ENCODE peak calls at places on chromosomes 16 and 17, in nine cellular contexts. B is prostate gland; V is hepatocyte; I is tibial nerve; R is uterus; N is spleen; K is cardiac muscle cell; E is GM23248; M is CD4-positive, alpha-beta memory T cell. Q is an unnamed sample. For H3K9me3, the result is how much of the 10 kb centered on the place peaks cover.

GRCh38 chr17:41678411-41678906 is 10.2 kb upstream of the EIF1 start:
- DNase-seq in N (no peak), E (no peak), K (no peak), M (no peak), I (no peak), B (no peak), R (no peak), V (no peak), Q (no peak)

GRCh38 chr17:12522743-12523181 is 142.9 kb upstream of the MYOCD start:
- DNase-seq in B (peak), V (peak), E (peak), N (no peak), K (peak), M (no peak), R (no peak), I (no peak), Q (no peak)

GRCh38 chr17:78131172-78132085 is 858 bp downstream of the TMC8 start:
- DNase-seq in E (peak), I (no peak), V (no peak), B (no peak), K (no peak), N (peak), M (peak), R (no peak), Q (no peak)

GRCh38 chr16:67767953-67768352 is 38.4 kb downstream of the RANBP10 start:
- DNase-seq in K (peak), B (no peak), N (no peak), R (no peak), E (peak), M (no peak), I (no peak), V (peak), Q (no peak)

GRCh38 chr17:61478026-61478789 is 26.0 kb downstream of the TBX4 start:
- DNase-seq in K (no peak), R (no peak), N (peak), B (no peak), V (no peak), E (peak), M (no peak), I (no peak), Q (no peak)

GRCh38 chr17:78658281-78658785 is 81.1 kb upstream of the DNAH17 start:
- DNase-seq in K (no peak), I (no peak), N (peak), R (no peak), B (no peak), M (no peak), E (peak), V (no peak), Q (no peak)

GRCh38 chr16:66255647-66256046 is 110.8 kb upstream of the CDH5 start:
- DNase-seq in N (no peak), I (no peak), M (no peak), V (no peak), E (no peak), K (no peak), B (no peak), R (no peak), Q (peak)

GRCh38 chr16:16122264-16122663 is 101.0 kb downstream of the ABCC6 start:
- DNase-seq in E (no peak), R (no peak), I (no peak), V (no peak), B (no peak), K (no peak), N (no peak), M (no peak), Q (no peak)

GRCh38 chr16:55225972-55226542 is 97.9 kb upstream of the IRX6 start:
- DNase-seq in N (no peak), I (no peak), E (no peak), B (no peak), K (no peak), R (no peak), M (no peak), V (no peak), Q (no peak)

GRCh38 chr17:17781591-17782424 is 55.0 kb downstream of the SREBF1 start:
- DNase-seq in M (peak), I (peak), B (peak), V (peak), R (peak), E (peak), N (no peak), K (peak), Q (peak)

GRCh38 chr16:26992661-26993365 is 73.9 kb upstream of the C16orf82 start:
- DNase-seq in R (no peak), V (peak), I (no peak), E (no peak), M (no peak), N (no peak), K (no peak), B (no peak), Q (peak)

GRCh38 chr17:3667366-3668278 is 756 bp downstream of the TAX1BP3 start:
- DNase-seq in B (peak), I (peak), K (peak), N (peak), E (peak), V (peak), M (no peak), R (peak), Q (peak)

GRCh38 chr17:80807882-80808281 is 183.8 kb upstream of the CHMP6 start:
- DNase-seq in R (no peak), K (no peak), N (no peak), E (no peak), I (no peak), V (no peak), B (no peak), M (no peak), Q (no peak)

GRCh38 chr17:78375401-78376079 is 2.9 kb upstream of the PGS1 start:
- DNase-seq in K (peak), V (peak), N (peak), E (peak), R (no peak), B (no peak), I (no peak), M (no peak), Q (no peak)

GRCh38 chr16:57906385-57907316 is 64.3 kb downstream of the CNGB1 start:
- DNase-seq in B (no peak), E (peak), I (no peak), R (no peak), V (no peak), K (no peak), M (peak), N (no peak), Q (no peak)

GRCh38 chr16:4315185-4316102 is at the start of gene GLIS2:
- DNase-seq in N (peak), R (peak), I (peak), M (no peak), K (peak), B (peak), E (peak), V (peak), Q (peak)

GRCh38 chr16:77416939-77417480 is 17.8 kb downstream of the ADAMTS18 start:
- DNase-seq in M (no peak), E (no peak), I (no peak), N (no peak), B (no peak), K (no peak), V (no peak), R (no peak), Q (no peak)

GRCh38 chr16:152141-153128 is at the start of gene HBZ:
- DNase-seq in M (no peak), N (peak), K (no peak), B (no peak), V (no peak), I (no peak), R (no peak), E (no peak), Q (no peak)

GRCh38 chr17:19378416-19379293 is at the start of gene MAPK7:
- DNase-seq in I (no peak), E (peak), V (peak), M (no peak), K (no peak), R (no peak), N (no peak), B (peak), Q (no peak)

GRCh38 chr16:11211977-11212818 is 43.8 kb downstream of the SOCS1 start:
- DNase-seq in M (no peak), K (peak), B (no peak), R (no peak), I (no peak), V (no peak), E (no peak), N (peak), Q (no peak)

GRCh38 chr17:27650836-27651235 is 19.8 kb downstream of the LGALS9 start:
- DNase-seq in V (no peak), E (no peak), B (no peak), M (no peak), K (no peak), I (no peak), R (no peak), N (no peak), Q (no peak)

GRCh38 chr17:69287168-69287567 is 39.8 kb downstream of the ABCA5 start:
- DNase-seq in R (no peak), V (no peak), M (no peak), E (peak), N (no peak), B (no peak), I (no peak), K (no peak), Q (no peak)

GRCh38 chr17:72134560-72135399 is 14.0 kb downstream of the SOX9 start:
- DNase-seq in N (no peak), V (no peak), B (no peak), I (no peak), R (no peak), K (peak), E (peak), M (no peak), Q (no peak)

GRCh38 chr17:74185786-74186185 is 17.7 kb upstream of the RPL38 start:
- DNase-seq in V (no peak), M (no peak), E (no peak), B (no peak), N (peak), I (no peak), K (no peak), R (no peak), Q (no peak)

GRCh38 chr17:78779848-78780247 is 2.2 kb downstream of the CYTH1 start:
- DNase-seq in N (peak), V (no peak), K (no peak), B (peak), R (no peak), M (peak), E (no peak), I (no peak), Q (no peak)

GRCh38 chr16:75152635-75153034 is 4.3 kb downstream of the ZFP1 start:
- DNase-seq in M (no peak), I (no peak), R (no peak), K (no peak), V (no peak), N (no peak), B (no peak), E (no peak), Q (no peak)

GRCh38 chr17:64186171-64187092 is 56.5 kb upstream of the ERN1 start:
- DNase-seq in M (no peak), K (no peak), R (no peak), I (no peak), E (no peak), B (no peak), V (no peak), N (no peak), Q (peak)

GRCh38 chr17:64182325-64183012 is 52.5 kb upstream of the ERN1 start:
- DNase-seq in I (no peak), E (no peak), V (no peak), N (no peak), B (no peak), K (peak), R (no peak), M (no peak), Q (no peak)

GRCh38 chr17:64180674-64181073 is 50.7 kb upstream of the ERN1 start:
- DNase-seq in K (no peak), M (no peak), I (no peak), E (no peak), V (no peak), R (peak), B (no peak), N (no peak), Q (no peak)

GRCh38 chr17:64185101-64185500 is 55.2 kb upstream of the ERN1 start:
- DNase-seq in E (no peak), R (no peak), K (no peak), B (no peak), V (no peak), I (no peak), M (no peak), N (no peak), Q (no peak)

GRCh38 chr17:64183815-64184397 is 54.0 kb upstream of the ERN1 start:
- DNase-seq in V (no peak), N (no peak), K (no peak), B (no peak), R (no peak), I (no peak), M (no peak), E (peak), Q (no peak)
- H3K27ac ChIP-seq in V (no peak), N (no peak), K (no peak), B (no peak), R (no peak), I (no peak), M (no peak), E (peak), Q (no peak)

GRCh38 chr16:88634994-88635670 is 3.2 kb upstream of the IL17C start:
- DNase-seq in R (no peak), I (no peak), K (no peak), M (no peak), B (no peak), V (no peak), N (peak), E (peak), Q (no peak)
- H3K4me3 ChIP-seq in R (no peak), I (no peak), K (peak), M (peak), B (peak), V (no peak), N (peak), E (peak), Q (no peak)

GRCh38 chr16:35480988-35481387 is 2021.6 kb downstream of the TP53TG3F start:
- DNase-seq in I (no peak), V (no peak), M (no peak), R (no peak), B (no peak), N (no peak), E (no peak), K (no peak), Q (no peak)

GRCh38 chr16:35480361-35480760 is 2020.9 kb downstream of the TP53TG3F start:
- DNase-seq in K (no peak), M (no peak), V (no peak), B (no peak), I (no peak), E (no peak), N (no peak), R (no peak), Q (no peak)

GRCh38 chr16:35485915-35486314 is 2026.5 kb downstream of the TP53TG3F start:
- DNase-seq in K (no peak), E (no peak), R (no peak), M (no peak), I (no peak), V (no peak), B (no peak), N (no peak), Q (no peak)
- H3K9me3 ChIP-seq in K (under half), E (under half), R (under half), M (under half), I (under half), V (under half), B (under half), N (half or more), Q (under half)

GRCh38 chr16:21953541-21953902 is 361 bp downstream of the UQCRC2 start:
- DNase-seq in N (no peak), K (no peak), B (no peak), R (no peak), E (no peak), V (no peak), M (no peak), I (no peak), Q (no peak)
- H3K27ac ChIP-seq in N (peak), K (peak), B (peak), R (peak), E (peak), V (peak), M (peak), I (peak), Q (peak)

Q was measured in WERI-Rb-1.